ENCODE peak calls at places on chromosome 17, in nine cellular contexts. R, J, E, V, B, O, Q, S and U are unnamed samples.

GRCh38 chr17:75404739-75405364 is 626 bp downstream of the GRB2 start:
- DNase-seq in V (peak; percentile 40), J (peak; percentile 55), E (peak; percentile 64), Q (no peak), B (peak; percentile 32), R (peak; percentile 52), O (no peak), S (peak; percentile 53), U (peak; percentile 33)

GRCh38 chr17:83194761-83195329 is 115.4 kb downstream of the METRNL start:
- DNase-seq in E (no peak), V (no peak), O (no peak), S (no peak), R (peak; percentile 34), B (no peak), J (peak; percentile 48), Q (no peak), U (no peak)

GRCh38 chr17:7781467-7781866 is 52.5 kb upstream of the KDM6B start:
- DNase-seq in B (peak; percentile 53), V (no peak), O (no peak), J (no peak), Q (peak; percentile 30), S (no peak), E (no peak), R (no peak), U (no peak)

GRCh38 chr17:31100840-31101239 is 6.1 kb downstream of the NF1 start:
- DNase-seq in J (no peak), V (no peak), Q (no peak), S (no peak), R (no peak), O (no peak), B (no peak), E (no peak), U (no peak)

GRCh38 chr17:17021194-17021863 is 20.9 kb upstream of the MPRIP start:
- DNase-seq in O (no peak), V (no peak), S (peak; percentile 54), Q (no peak), J (peak; percentile 48), R (peak; percentile 32), B (peak; percentile 24), E (no peak), U (peak; percentile 47)

GRCh38 chr17:67433248-67433924 is 56.3 kb downstream of the PITPNC1 start:
- DNase-seq in B (no peak), O (no peak), V (no peak), E (no peak), J (no peak), Q (no peak), S (no peak), R (no peak), U (no peak)

GRCh38 chr17:8019161-8019560 is 16.7 kb downstream of the GUCY2D start:
- DNase-seq in B (no peak), O (no peak), E (no peak), J (no peak), S (no peak), V (no peak), Q (no peak), R (no peak), U (no peak)

GRCh38 chr17:57630736-57631135 is 114.4 kb downstream of the CCDC182 start:
- DNase-seq in V (no peak), R (no peak), O (no peak), J (no peak), S (no peak), E (no peak), B (no peak), Q (no peak), U (no peak)

GRCh38 chr17:8991514-8992285 is 26.2 kb upstream of the PIK3R5 start:
- DNase-seq in V (peak; percentile 33), O (no peak), B (peak; percentile 54), Q (no peak), S (peak; percentile 70), R (peak; percentile 60), E (peak; percentile 60), J (peak; percentile 70), U (peak; percentile 72)

DNA sequence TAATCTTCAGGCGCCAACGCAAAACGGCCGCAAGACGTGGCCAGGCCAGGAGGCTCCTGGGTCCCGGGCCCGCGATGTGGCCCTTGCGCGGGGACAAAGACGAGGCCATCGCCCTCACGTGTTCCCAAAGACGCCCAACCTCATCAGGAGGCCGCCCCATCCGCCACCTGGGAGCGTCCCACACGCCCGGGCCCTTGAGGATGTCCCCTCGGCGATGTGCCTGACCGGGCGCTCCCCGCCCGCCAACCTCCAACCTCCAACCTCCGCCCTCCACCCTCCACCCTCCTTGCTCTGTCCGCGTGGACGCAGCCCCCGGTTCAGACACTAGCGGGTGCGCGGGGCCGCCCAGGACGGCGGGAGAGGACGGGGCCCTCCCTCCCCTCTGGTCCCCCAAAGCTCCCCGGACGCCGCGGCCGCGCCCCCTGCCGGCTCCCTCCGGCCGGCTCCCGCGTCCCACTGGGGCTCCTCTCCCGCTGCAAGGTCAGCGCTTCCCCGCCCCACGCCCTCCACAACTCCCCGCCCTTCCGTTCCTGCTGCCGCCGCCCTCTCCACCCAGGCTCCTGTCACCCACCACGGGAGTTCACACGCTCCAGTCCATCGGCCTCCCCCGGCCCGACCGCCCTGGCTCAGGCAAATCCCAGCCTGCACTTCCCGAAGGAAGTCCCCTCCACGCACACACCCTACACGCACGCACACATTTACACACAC is 250.8 kb upstream of the RPL38 start:
- DNase-seq in J (no peak), S (peak; percentile 59), E (peak; percentile 32), B (peak; percentile 3), R (peak; percentile 38), O (no peak), V (no peak), Q (no peak), U (no peak)
- H3K4me3 ChIP-seq in J (no peak overlapping the region), S (peak overlapping the region; percentile 26), E (no peak overlapping the region), B (no peak overlapping the region), R (peak overlapping the region; percentile 29), O (no peak overlapping the region), V (no peak overlapping the region), Q (no peak overlapping the region), U (no peak overlapping the region)

GRCh38 chr17:72470338-72471133 is 349.7 kb downstream of the SOX9 start:
- DNase-seq in E (no peak), B (no peak), S (no peak), J (no peak), O (no peak), Q (no peak), V (no peak), R (no peak), U (no peak)

GRCh38 chr17:72465191-72466024 is 344.6 kb downstream of the SOX9 start:
- DNase-seq in Q (no peak), V (no peak), B (peak; percentile 75), R (peak; percentile 41), S (peak; percentile 77), O (peak; percentile 58), E (no peak), J (peak; percentile 85), U (peak; percentile 75)

GRCh38 chr17:72466199-72466598 is 345.4 kb downstream of the SOX9 start:
- DNase-seq in O (no peak), B (peak; percentile 72), S (peak; percentile 65), J (no peak), E (no peak), V (no peak), R (no peak), Q (peak; percentile 30), U (peak; percentile 51)

GRCh38 chr17:72466606-72467005 is 345.8 kb downstream of the SOX9 start:
- DNase-seq in Q (no peak), S (no peak), J (no peak), V (no peak), B (no peak), E (no peak), R (no peak), O (no peak), U (no peak)

DNA sequence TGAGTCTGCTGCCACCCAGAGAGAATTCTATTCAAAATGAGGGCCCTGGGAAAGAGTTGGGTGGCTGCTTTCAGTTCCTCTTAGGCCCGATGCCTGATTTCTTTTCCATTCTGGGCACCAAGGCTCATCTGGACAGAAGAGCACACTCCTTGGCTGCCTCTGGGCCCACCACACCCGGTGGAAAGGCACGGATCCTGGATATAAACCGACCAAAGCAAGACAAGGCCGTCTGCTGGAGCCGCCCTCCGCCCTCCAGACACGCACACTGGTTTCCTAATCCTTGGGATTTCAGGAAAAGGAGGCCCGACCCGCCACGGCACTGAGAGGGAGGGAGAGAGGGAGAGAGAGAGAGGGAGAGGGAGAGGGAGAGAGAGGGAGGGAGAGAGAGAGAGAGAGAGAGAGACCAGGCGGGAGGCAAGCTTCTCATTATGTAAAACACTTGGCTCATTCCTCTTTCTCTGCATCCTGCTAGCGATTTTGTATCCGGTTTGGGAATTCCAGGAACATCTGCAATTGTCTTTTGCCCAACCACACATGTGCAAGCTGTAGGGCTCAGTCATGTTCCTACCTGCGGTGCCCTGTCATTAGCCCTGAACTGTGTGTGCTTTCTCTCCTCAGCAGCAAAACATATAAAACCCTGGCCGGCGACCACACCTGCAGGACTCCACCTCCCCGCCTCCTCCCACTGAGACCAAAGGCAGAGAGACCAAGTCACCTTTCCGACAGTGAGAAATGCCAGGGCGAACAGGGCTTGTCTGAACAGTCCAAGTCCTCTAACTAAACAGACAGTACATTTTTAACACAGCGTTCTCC is 347.2 kb downstream of the SOX9 start:
- DNase-seq in S (peak; percentile 87), R (no peak), V (no peak), Q (no peak), E (no peak), O (no peak), J (peak; percentile 73), B (peak; percentile 73), U (peak; percentile 70)
- H3K4me3 ChIP-seq in S (no peak overlapping the region), R (no peak overlapping the region), V (no peak overlapping the region), Q (no peak overlapping the region), E (no peak overlapping the region), O (no peak overlapping the region), J (no peak overlapping the region), B (no peak overlapping the region), U (no peak overlapping the region)

GRCh38 chr17:53818271-53818670 is 4.5 kb upstream of the KIF2B start:
- DNase-seq in S (no peak), Q (no peak), R (no peak), V (no peak), B (no peak), E (no peak), O (no peak), J (no peak), U (no peak)

GRCh38 chr17:53818894-53819293 is 3.8 kb upstream of the KIF2B start:
- DNase-seq in B (no peak), S (no peak), E (no peak), J (no peak), O (no peak), R (no peak), Q (no peak), V (no peak), U (no peak)

GRCh38 chr17:53823341-53824050 is 769 bp downstream of the KIF2B start:
- DNase-seq in S (no peak), E (no peak), J (no peak), Q (no peak), V (no peak), B (no peak), R (no peak), O (no peak), U (no peak)

DNA sequence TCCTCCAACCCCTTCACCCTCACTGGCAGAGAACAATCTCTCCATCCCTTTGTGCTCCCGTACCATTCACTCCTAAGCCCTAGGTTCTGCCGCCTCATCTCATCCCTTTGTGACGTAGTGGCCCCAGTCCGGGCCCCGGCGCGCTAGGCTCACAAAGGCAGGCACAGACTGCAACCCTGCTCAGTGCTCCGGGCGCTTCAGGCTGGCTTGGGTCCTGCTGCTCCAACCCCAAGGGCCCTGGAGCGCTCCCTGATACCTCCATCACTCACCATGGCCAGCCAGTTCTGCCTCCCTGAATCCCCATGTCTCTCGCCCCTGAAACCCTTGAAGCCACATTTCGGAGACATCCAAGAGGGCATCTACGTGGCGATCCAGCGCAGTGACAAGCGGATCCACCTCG is at the start of gene KIF2B:
- DNase-seq in R (no peak), O (no peak), E (no peak), J (no peak), B (no peak), Q (no peak), S (no peak), V (no peak), U (no peak)
- H3K4me3 ChIP-seq in R (no peak within 1 kb of the TSS), O (no peak within 1 kb of the TSS), E (no peak within 1 kb of the TSS), J (no peak within 1 kb of the TSS), B (no peak within 1 kb of the TSS), Q (no peak within 1 kb of the TSS), S (no peak within 1 kb of the TSS), V (no peak within 1 kb of the TSS), U (no peak within 1 kb of the TSS)

GRCh38 chr17:47708864-47709541 is 15.0 kb downstream of the TBKBP1 start:
- DNase-seq in B (peak; percentile 71), O (no peak), S (no peak), J (no peak), Q (no peak), E (no peak), V (no peak), R (no peak), U (peak; percentile 48)
- H3K4me3 ChIP-seq in B (peak overlapping the region; percentile 6), O (no peak overlapping the region), S (peak overlapping the region; percentile 36), J (peak overlapping the region; percentile 25), Q (no peak overlapping the region), E (no peak overlapping the region), V (no peak overlapping the region), R (no peak overlapping the region), U (no peak overlapping the region)